ENCODE peak calls at places on chromosomes 12 and 14, in nine cellular contexts. O is NCI-H2081; R is cardiac muscle cell; E is effector CD8-positive, alpha-beta T cell; I is effector memory CD8-positive, alpha-beta T cell; V is C1 segment of cervical spinal cord; W is mucosa of gallbladder; T is HEK293T; F is hippocampal formation. Z is an unnamed sample.

GRCh38 chr12:82698959-82699358 is 12.3 kb downstream of the TMTC2 start:
- DNase-seq in R (no peak), W (no peak), O (no peak), T (no peak), E (no peak), F (no peak), V (no peak), I (no peak), Z (no peak)

GRCh38 chr12:131092911-131093901 is 139.5 kb downstream of the ADGRD1 start:
- DNase-seq in W (no peak), R (no peak), I (no peak), O (no peak), E (no peak), T (no peak), F (no peak), V (no peak), Z (no peak)

GRCh38 chr14:93132472-93133065 is 16.8 kb upstream of the ITPK1 start:
- DNase-seq in R (peak), F (peak), I (no peak), T (peak), W (no peak), O (no peak), V (no peak), E (peak), Z (peak)

GRCh38 chr14:21852061-21852664 is 178.5 kb upstream of the OR4E1 start:
- DNase-seq in R (peak), T (peak), F (peak), O (no peak), V (peak), W (peak), I (peak), E (peak), Z (peak)

GRCh38 chr12:89225401-89225800 is 126.9 kb downstream of the DUSP6 start:
- DNase-seq in W (peak), T (no peak), R (no peak), F (no peak), I (peak), O (no peak), E (no peak), V (no peak), Z (no peak)

GRCh38 chr12:60980558-60980957 is 1279.6 kb upstream of the USP15 start:
- DNase-seq in W (no peak), T (no peak), F (no peak), E (no peak), I (no peak), O (no peak), R (no peak), V (no peak), Z (no peak)

GRCh38 chr14:69693145-69693544 is 73.8 kb upstream of the SRSF5 start:
- DNase-seq in F (no peak), I (no peak), T (no peak), O (peak), V (no peak), E (no peak), W (no peak), R (no peak), Z (no peak)

GRCh38 chr12:48744251-48745008 is 27.9 kb upstream of the CCNT1 start:
- DNase-seq in F (no peak), E (no peak), T (no peak), R (no peak), W (no peak), I (no peak), V (no peak), O (no peak), Z (no peak)

GRCh38 chr14:105475269-105475915 is 771 bp downstream of the CRIP2 start:
- DNase-seq in R (no peak), V (no peak), E (no peak), I (no peak), T (no peak), F (no peak), O (peak), W (no peak), Z (no peak)

GRCh38 chr14:54772451-54772881 is 130.2 kb downstream of the GCH1 start:
- DNase-seq in V (no peak), E (no peak), T (no peak), I (no peak), O (no peak), F (no peak), W (no peak), R (no peak), Z (no peak)

GRCh38 chr12:99024191-99024590 is 379.1 kb downstream of the APAF1 start:
- DNase-seq in F (no peak), T (no peak), I (no peak), R (no peak), W (no peak), O (no peak), E (no peak), V (no peak), Z (no peak)

GRCh38 chr12:12986775-12987332 is 13.2 kb downstream of the HEBP1 start:
- DNase-seq in O (no peak), W (no peak), I (no peak), T (no peak), F (no peak), V (no peak), R (no peak), E (no peak), Z (no peak)

GRCh38 chr12:15532364-15532977 is 210.2 kb downstream of the PTPRO start:
- DNase-seq in V (peak), W (peak), R (peak), T (peak), F (peak), O (no peak), I (no peak), E (peak), Z (peak)

GRCh38 chr12:113910751-113911272 is 55.3 kb downstream of the RBM19 start:
- DNase-seq in O (no peak), E (no peak), T (no peak), I (no peak), R (no peak), V (no peak), W (no peak), F (no peak), Z (no peak)

GRCh38 chr12:29110506-29111442 is 38.3 kb upstream of the FAR2 start:
- DNase-seq in W (no peak), I (no peak), O (no peak), F (no peak), V (no peak), E (no peak), R (no peak), T (no peak), Z (no peak)

GRCh38 chr12:81417056-81417455 is 339.2 kb downstream of the ACSS3 start:
- DNase-seq in W (no peak), I (no peak), E (no peak), F (peak), R (no peak), T (no peak), O (peak), V (no peak), Z (no peak)

GRCh38 chr14:81668626-81669274 is 135.1 kb upstream of the SEL1L start:
- DNase-seq in V (no peak), I (no peak), O (no peak), E (no peak), F (no peak), W (no peak), T (no peak), R (no peak), Z (no peak)

GRCh38 chr12:26891704-26892103 is 46.1 kb downstream of the INTS13 start:
- DNase-seq in F (no peak), I (no peak), T (no peak), W (no peak), V (no peak), E (no peak), O (no peak), R (no peak), Z (no peak)

Z was measured in SK-N-SH.